ENCODE peak calls at places on chromosomes 3 and 15, in four cellular contexts. M is GM12878, U is sigmoid colon, B is A549. R is an unnamed sample.

GRCh38 chr3:100002599-100003350 is 111.5 kb downstream of the FILIP1L start:
- DNase-seq in M (no peak), U (peak), B (peak), R (no peak)

GRCh38 chr3:14297305-14297704 is 105.1 kb upstream of the SLC6A6 start:
- DNase-seq in M (no peak), U (no peak), B (no peak), R (no peak)

GRCh38 chr3:184031187-184031792 is at the start of gene HTR3D:
- DNase-seq in M (no peak), U (no peak), B (no peak), R (no peak)

GRCh38 chr3:8499181-8499611 is 2.4 kb upstream of the LMCD1 start:
- DNase-seq in M (no peak), U (no peak), B (no peak), R (no peak)

GRCh38 chr3:36166477-36166876 is 213.8 kb upstream of the STAC start:
- DNase-seq in M (no peak), U (no peak), B (peak), R (no peak)

GRCh38 chr15:74365619-74366445 is 1.6 kb downstream of the CYP11A1 start:
- DNase-seq in M (no peak), U (peak), B (no peak), R (peak)

GRCh38 chr3:26484140-26484539 is 138.4 kb upstream of the LRRC3B start:
- DNase-seq in M (no peak), U (no peak), B (peak), R (no peak)

GRCh38 chr3:69463546-69463945 is 77.7 kb upstream of the FRMD4B start:
- DNase-seq in M (no peak), U (no peak), B (no peak), R (no peak)

GRCh38 chr3:42394579-42395288 is 15.7 kb downstream of the LYZL4 start:
- DNase-seq in M (no peak), U (no peak), B (no peak), R (no peak)

GRCh38 chr3:48301814-48302194 is 31.7 kb downstream of the SPINK8 start:
- DNase-seq in M (no peak), U (peak), B (peak), R (no peak)

GRCh38 chr15:77696006-77696631 is 63.4 kb upstream of the LINGO1 start:
- DNase-seq in M (no peak), U (no peak), B (no peak), R (no peak)

GRCh38 chr15:78204351-78205309 is 29.7 kb downstream of the ACSBG1 start:
- DNase-seq in M (no peak), U (no peak), B (no peak), R (peak)

GRCh38 chr15:60798821-60799220 is 319.9 kb upstream of the ICE2 start:
- DNase-seq in M (peak), U (no peak), B (no peak), R (no peak)

GRCh38 chr15:73996939-73997338 is 2.4 kb downstream of the PML start:
- DNase-seq in M (no peak), U (peak), B (no peak), R (no peak)

GRCh38 chr3:77042892-77043291 is 3.0 kb downstream of the ROBO2 start:
- DNase-seq in M (no peak), U (no peak), B (no peak), R (no peak)

GRCh38 chr3:10707984-10708868 is 107.8 kb upstream of the SLC6A11 start:
- DNase-seq in M (no peak), U (no peak), B (no peak), R (no peak)

GRCh38 chr3:127781411-127782001 is 40.8 kb downstream of the MGLL start:
- DNase-seq in M (no peak), U (no peak), B (no peak), R (no peak)

GRCh38 chr3:21515417-21515816 is 235.6 kb downstream of the ZNF385D start:
- DNase-seq in M (no peak), U (no peak), B (no peak), R (no peak)

GRCh38 chr3:175383813-175384212 is 524.7 kb downstream of the NAALADL2 start:
- DNase-seq in M (no peak), U (no peak), B (no peak), R (no peak)

GRCh38 chr3:195020921-195021320 is 250.0 kb downstream of the XXYLT1 start:
- DNase-seq in M (no peak), U (peak), B (no peak), R (no peak)

GRCh38 chr3:12227833-12228232 is 61.0 kb upstream of the PPARG start:
- DNase-seq in M (no peak), U (no peak), B (no peak), R (no peak)

GRCh38 chr15:33201376-33202189 is 7.1 kb upstream of the FMN1 start:
- DNase-seq in M (peak), U (no peak), B (peak), R (no peak)

GRCh38 chr3:20904674-20905073 is 718.7 kb upstream of the SGO1 start:
- DNase-seq in M (no peak), U (no peak), B (no peak), R (no peak)

GRCh38 chr15:70029297-70029701 is 68.4 kb downstream of the TLE3 start:
- DNase-seq in M (no peak), U (peak), B (no peak), R (no peak)

GRCh38 chr3:45890405-45890804 is 4.1 kb downstream of the CCR9 start:
- DNase-seq in M (no peak), U (no peak), B (peak), R (no peak)

GRCh38 chr3:133595341-133595740 is 21.9 kb downstream of the CDV3 start:
- DNase-seq in M (no peak), U (no peak), B (no peak), R (no peak)

GRCh38 chr3:133598405-133598804 is 24.9 kb downstream of the CDV3 start:
- DNase-seq in M (no peak), U (no peak), B (no peak), R (no peak)

GRCh38 chr3:133606342-133606741 is 32.9 kb downstream of the CDV3 start:
- DNase-seq in M (no peak), U (no peak), B (no peak), R (no peak)

GRCh38 chr3:133599280-133599679 is 25.8 kb downstream of the CDV3 start:
- DNase-seq in M (no peak), U (no peak), B (no peak), R (no peak)

GRCh38 chr3:133600682-133601081 is 27.2 kb downstream of the CDV3 start:
- DNase-seq in M (no peak), U (no peak), B (no peak), R (no peak)
- H3K4me3 ChIP-seq in M (no peak), U (no peak), B (no peak), R (no peak)

DNA sequence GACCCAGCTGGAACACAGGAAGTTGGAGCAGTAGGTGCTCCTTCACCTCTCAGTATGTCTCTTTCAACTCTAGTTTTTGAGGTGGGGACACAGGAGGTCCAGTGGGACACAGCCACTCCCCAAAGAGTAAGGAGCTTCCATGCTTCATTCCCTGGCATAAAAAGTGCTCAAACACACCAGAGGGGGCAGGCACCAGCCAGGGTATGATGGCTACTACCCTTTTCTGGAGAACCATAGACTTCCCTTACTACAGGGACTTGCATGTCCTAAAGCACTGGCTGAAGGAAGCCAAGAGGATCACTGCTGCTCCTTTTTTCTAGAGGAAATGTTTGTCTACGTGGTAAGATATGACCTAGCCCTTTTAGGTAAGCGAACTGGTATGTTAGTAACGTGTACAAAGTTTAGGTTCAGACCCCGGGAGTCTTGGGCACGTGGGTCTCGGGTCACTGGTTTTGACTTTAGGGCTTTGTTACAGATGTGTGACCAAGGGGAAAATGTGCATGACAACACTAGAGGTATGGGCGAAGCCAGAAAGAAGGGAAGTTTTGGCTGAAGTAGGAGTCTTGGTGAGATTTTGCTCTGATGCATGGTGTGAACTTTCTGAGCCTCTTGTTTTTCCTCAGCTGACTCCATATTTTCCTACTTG is 11.9 kb downstream of the IL17RB start:
- DNase-seq in M (no peak), U (no peak), B (no peak), R (no peak)
- TF ChIP-seq EP300 in M (no peak), U (no peak), B (no peak), R (no peak)

GRCh38 chr3:125212509-125213372 is at the start of gene SLC12A8:
- DNase-seq in M (no peak), U (no peak), B (no peak), R (no peak)

GRCh38 chr3:125213946-125214542 is 1.5 kb upstream of the SLC12A8 start:
- DNase-seq in M (no peak), U (no peak), B (no peak), R (no peak)

GRCh38 chr3:125211523-125212095 is 939 bp downstream of the SLC12A8 start:
- DNase-seq in M (no peak), U (no peak), B (no peak), R (no peak)

GRCh38 chr3:125214738-125215137 is 2.2 kb upstream of the SLC12A8 start:
- DNase-seq in M (no peak), U (no peak), B (no peak), R (no peak)

DNA sequence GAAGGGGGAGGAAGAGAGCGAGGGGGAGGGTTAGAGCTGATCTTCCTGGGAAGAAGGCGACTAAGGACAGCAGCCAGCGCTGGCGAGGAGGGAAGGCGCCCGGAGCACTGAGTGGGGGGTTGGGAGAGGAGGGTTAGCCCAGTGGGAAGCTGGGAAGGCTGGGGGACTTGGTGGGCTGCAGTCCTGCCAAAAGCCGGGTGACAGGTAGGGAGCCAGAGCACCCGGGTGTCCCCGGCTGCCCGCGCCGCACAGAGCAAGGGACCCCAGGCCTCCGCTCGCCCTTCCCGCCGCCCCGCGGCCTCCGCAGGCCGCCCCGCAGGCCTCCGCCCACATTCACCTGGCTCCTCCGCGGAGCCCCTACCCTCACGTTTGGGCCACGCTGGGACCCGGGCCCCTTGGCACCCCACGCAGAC is 446 bp downstream of the SLC12A8 start:
- DNase-seq in M (no peak), U (no peak), B (no peak), R (no peak)
- TF ChIP-seq POLR2A in M (no peak), U (no peak), B (no peak), R (no peak)

GRCh38 chr3:114707225-114707860 is 413.5 kb downstream of the TIGIT start:
- DNase-seq in M (no peak), U (no peak), B (no peak), R (no peak)
- H3K4me3 ChIP-seq in M (no peak), U (no peak), B (no peak), R (no peak)

DNA sequence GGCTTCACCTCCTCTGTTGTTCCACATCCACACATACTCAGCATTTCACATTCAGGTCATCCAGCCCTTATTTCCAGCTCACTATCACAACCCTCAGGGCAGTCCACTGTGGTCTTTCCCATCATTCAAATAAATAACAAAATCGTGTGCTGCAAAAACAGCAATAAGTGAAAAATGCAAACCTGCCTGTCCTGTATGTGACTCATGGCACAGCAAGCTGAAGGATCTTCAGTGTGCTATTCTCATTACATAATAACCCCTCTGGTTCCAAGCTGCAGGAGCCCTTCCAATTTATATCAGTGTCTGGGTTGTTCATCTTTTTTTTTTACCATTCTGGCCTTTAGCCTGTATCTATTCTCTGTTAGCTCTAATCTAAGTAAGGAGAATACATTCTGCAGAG is 185.3 kb upstream of the UBE2E2 start:
- DNase-seq in M (no peak), U (no peak), B (no peak), R (no peak)
- TF ChIP-seq EP300 in M (no peak), U (no peak), B (no peak), R (no peak)

GRCh38 chr15:31803388-31803884 is 226.9 kb upstream of the CHRNA7 start:
- DNase-seq in M (no peak), U (no peak), B (no peak), R (no peak)

GRCh38 chr15:31805090-31805662 is 225.1 kb upstream of the CHRNA7 start:
- DNase-seq in M (no peak), U (no peak), B (no peak), R (no peak)

GRCh38 chr15:31801152-31801551 is 229.2 kb upstream of the CHRNA7 start:
- DNase-seq in M (no peak), U (no peak), B (no peak), R (no peak)

GRCh38 chr15:31799711-31800321 is 230.5 kb upstream of the CHRNA7 start:
- DNase-seq in M (peak), U (no peak), B (no peak), R (no peak)

GRCh38 chr15:31802761-31803160 is 227.6 kb upstream of the CHRNA7 start:
- DNase-seq in M (no peak), U (no peak), B (no peak), R (no peak)
- TF ChIP-seq POLR2A in M (no peak), U (no peak), B (no peak), R (no peak)